ENCODE peak calls at places on chromosomes 7 and 10, in four cellular contexts. Q is heart left ventricle, S is PC-9, C is psoas muscle. R is an unnamed sample. For H3K4me1, the result is how much of the 10 kb centered on the place peaks cover.

GRCh38 chr10:122521011-122521410 is 39.5 kb upstream of the DMBT1 start:
- DNase-seq in C (no peak), Q (no peak), S (no peak), R (no peak)

GRCh38 chr7:39567294-39567693 is 1.1 kb downstream of the YAE1 start:
- DNase-seq in S (no peak), C (no peak), Q (no peak), R (no peak)

GRCh38 chr7:132495931-132496330 is 80.3 kb downstream of the PLXNA4 start:
- DNase-seq in C (no peak), S (no peak), Q (no peak), R (no peak)

GRCh38 chr10:132630666-132631347 is 93.2 kb downstream of the INPP5A start:
- DNase-seq in Q (peak), S (no peak), C (peak), R (peak)

GRCh38 chr10:988667-989545 is 672 bp downstream of the GTPBP4 start:
- DNase-seq in Q (no peak), C (no peak), S (no peak), R (no peak)

GRCh38 chr7:1940402-1940786 is 270.3 kb downstream of the ELFN1 start:
- DNase-seq in Q (peak), C (peak), S (no peak), R (peak)

GRCh38 chr7:66558660-66559465 is 69.8 kb upstream of the KCTD7 start:
- DNase-seq in C (no peak), S (no peak), Q (no peak), R (no peak)

GRCh38 chr7:28759373-28760013 is 198.6 kb downstream of the TRIL start:
- DNase-seq in S (no peak), C (no peak), Q (no peak), R (no peak)

GRCh38 chr10:13414855-13415254 is 66.8 kb upstream of the SEPHS1 start:
- DNase-seq in C (no peak), S (no peak), Q (no peak), R (no peak)

GRCh38 chr10:12929381-12929780 is 72.1 kb downstream of the CCDC3 start:
- DNase-seq in S (no peak), C (no peak), Q (no peak), R (no peak)

GRCh38 chr10:14736600-14737081 is 38.1 kb downstream of the FAM107B start:
- DNase-seq in C (no peak), S (no peak), Q (peak), R (peak)

GRCh38 chr7:94781236-94781635 is 125.3 kb upstream of the SGCE start:
- DNase-seq in S (no peak), Q (no peak), C (no peak), R (no peak)

GRCh38 chr7:24982917-24983316 is 2.9 kb upstream of the OSBPL3 start:
- DNase-seq in Q (no peak), S (peak), C (no peak), R (no peak)

GRCh38 chr7:40221836-40222235 is 87.0 kb downstream of the SUGCT start:
- DNase-seq in C (no peak), S (peak), Q (no peak), R (no peak)

GRCh38 chr7:13240349-13240748 is 552.9 kb downstream of the ARL4A start:
- DNase-seq in S (no peak), Q (no peak), C (no peak), R (no peak)

GRCh38 chr7:11931306-11931705 is 99.3 kb upstream of the THSD7A start:
- DNase-seq in Q (no peak), S (no peak), C (no peak), R (no peak)

GRCh38 chr10:119803264-119803663 is 69.4 kb downstream of the MCMBP start:
- DNase-seq in C (no peak), Q (no peak), S (no peak), R (no peak)

GRCh38 chr10:106540606-106541005 is 623.9 kb downstream of the SORCS1 start:
- DNase-seq in Q (no peak), C (no peak), S (no peak), R (no peak)

GRCh38 chr10:12435348-12435747 is 86.0 kb downstream of the CAMK1D start:
- DNase-seq in S (peak), C (no peak), Q (no peak), R (no peak)

GRCh38 chr10:69362471-69362954 is 54.2 kb downstream of the TACR2 start:
- DNase-seq in C (peak), Q (peak), S (peak), R (peak)

GRCh38 chr10:30803901-30804322 is 174.4 kb upstream of the LYZL2 start:
- DNase-seq in C (peak), S (no peak), Q (peak), R (no peak)

GRCh38 chr7:112129655-112130323 is 76.4 kb downstream of the DOCK4 start:
- DNase-seq in S (no peak), C (peak), Q (peak), R (peak)

GRCh38 chr7:100667331-100668068 is 6.0 kb upstream of the GNB2 start:
- DNase-seq in Q (no peak), S (no peak), C (no peak), R (no peak)

GRCh38 chr10:27741173-27742091 is 4.2 kb downstream of the MKX start:
- DNase-seq in S (no peak), Q (no peak), C (peak), R (no peak)

GRCh38 chr7:68461430-68461829 is 1136.8 kb upstream of the AUTS2 start:
- DNase-seq in Q (no peak), C (no peak), S (no peak), R (no peak)

DNA sequence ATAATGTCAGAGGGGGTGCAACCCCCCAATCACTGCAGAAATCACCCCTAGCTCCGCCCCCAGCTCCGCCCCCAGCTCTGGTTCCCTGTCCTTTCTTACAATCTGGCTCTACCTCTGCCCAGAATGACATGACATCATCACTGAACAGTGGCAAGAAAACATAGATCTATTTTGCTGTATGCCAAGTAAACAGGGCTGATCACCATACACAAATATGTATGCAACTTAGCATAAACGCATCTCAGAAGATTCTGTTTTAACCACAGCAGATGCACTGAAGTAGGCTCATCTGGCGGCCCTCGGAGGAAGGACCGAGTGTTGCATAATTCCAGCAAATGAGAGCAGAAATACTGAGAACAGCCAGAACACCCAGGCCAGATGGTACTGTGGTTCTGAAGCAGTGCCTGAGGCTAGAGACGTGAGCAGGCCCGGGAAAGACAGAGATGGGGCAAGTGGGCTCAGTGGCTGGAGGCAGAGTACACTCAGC is 293.3 kb upstream of the KLF14 start:
- DNase-seq in C (peak), S (no peak), Q (no peak), R (peak)
- H3K4me1 ChIP-seq in C (half or more), S (under half), Q (under half), R (under half)

GRCh38 chr7:115748123-115748738 is 282.3 kb downstream of the TFEC start:
- DNase-seq in C (no peak), Q (no peak), S (no peak), R (no peak)
- TF ChIP-seq CTCF in C (no peak), Q (no peak), S (peak), R (no peak)

DNA sequence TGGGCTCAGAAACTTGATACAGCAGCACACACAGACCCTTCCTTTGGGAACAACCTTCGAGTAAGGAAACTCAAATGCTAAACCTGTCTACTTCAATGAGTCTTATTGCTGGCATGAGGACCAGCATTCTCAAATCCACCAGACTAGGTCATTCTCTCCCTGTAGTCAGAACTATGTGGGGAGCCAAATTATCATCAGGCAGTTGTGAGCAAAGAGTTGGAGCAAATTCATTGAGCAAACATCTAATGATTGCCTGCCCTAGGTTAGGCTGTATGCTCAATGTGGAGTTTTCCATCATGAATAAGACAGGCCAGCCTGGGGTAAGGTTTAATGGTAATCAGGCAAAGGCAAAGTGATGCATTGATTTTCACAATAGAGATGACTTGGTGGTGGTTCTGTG is 3.6 kb downstream of the EPDR1 start:
- DNase-seq in C (no peak), Q (no peak), S (no peak), R (no peak)
- H3K4me1 ChIP-seq in C (under half), Q (under half), S (under half), R (under half)

GRCh38 chr7:37901890-37902524 is 14.6 kb downstream of the SFRP4 start:
- DNase-seq in C (no peak), S (no peak), Q (no peak), R (no peak)
- TF ChIP-seq CTCF in C (no peak), S (no peak), Q (no peak), R (no peak)

GRCh38 chr10:99983280-99983988 is 26.3 kb downstream of the DNMBP start:
- DNase-seq in Q (peak), C (peak), S (no peak), R (peak)

GRCh38 chr10:99984201-99984600 is 25.5 kb downstream of the DNMBP start:
- DNase-seq in C (no peak), Q (no peak), S (no peak), R (no peak)

GRCh38 chr10:99979066-99979685 is 30.6 kb downstream of the DNMBP start:
- DNase-seq in S (no peak), Q (no peak), C (no peak), R (no peak)

GRCh38 chr10:99982728-99983127 is 27.0 kb downstream of the DNMBP start:
- DNase-seq in S (no peak), C (no peak), Q (no peak), R (no peak)

DNA sequence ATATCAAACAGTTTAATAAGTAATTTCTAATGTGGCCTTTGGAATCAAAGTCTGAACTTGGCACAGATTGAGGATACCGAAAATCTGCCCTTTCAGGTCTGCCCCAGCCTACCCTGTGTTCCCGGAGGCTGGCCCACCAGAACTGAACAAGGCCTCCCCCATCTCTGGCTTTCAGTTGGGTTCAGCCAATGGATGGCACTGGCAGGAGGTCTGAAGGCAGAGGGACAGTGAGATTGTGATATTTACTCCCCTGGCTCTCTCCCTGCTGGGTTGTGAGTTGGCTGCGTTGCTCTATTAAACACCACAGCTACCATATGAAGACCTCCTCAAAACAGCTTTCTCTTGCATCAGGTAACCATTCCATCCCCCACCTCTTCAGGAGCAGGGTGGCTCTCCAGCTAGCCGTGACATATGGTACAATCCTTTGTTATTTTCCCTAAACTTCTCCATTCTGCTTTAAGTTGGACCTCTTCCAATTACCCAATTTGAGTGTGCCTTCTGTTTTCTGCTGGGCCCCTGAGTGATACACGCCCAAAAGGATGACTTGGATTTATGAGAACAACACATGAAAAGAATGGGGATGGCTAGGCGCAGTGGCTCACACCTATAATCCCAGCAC is 28.1 kb downstream of the DNMBP start:
- DNase-seq in S (no peak), Q (no peak), C (no peak), R (no peak)
- H3K4me1 ChIP-seq in S (under half), Q (under half), C (half or more), R (half or more)

DNA sequence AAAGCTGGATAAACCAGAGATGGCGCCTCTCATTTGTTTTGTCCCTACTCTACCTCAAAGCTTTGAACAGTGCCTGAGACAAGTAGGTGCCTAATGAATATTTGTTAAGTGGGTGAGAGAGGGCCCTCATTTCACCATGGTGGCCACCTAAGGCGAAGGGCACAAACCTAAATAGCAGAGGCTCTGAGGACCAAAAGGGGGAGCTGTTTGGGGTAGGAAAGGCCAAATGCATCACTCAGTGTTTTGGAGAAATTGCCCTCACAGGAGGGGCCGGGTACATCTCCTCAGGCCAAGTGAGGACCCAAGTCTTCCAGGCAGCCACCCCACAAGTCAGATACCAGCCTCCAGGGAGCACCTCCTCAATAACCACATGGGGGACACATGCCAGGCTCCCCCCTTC is 14.0 kb downstream of the IMPDH1 start:
- DNase-seq in Q (no peak), S (no peak), C (no peak), R (no peak)
- TF ChIP-seq CTCF in Q (no peak), S (no peak), C (no peak), R (no peak)